ENCODE peak calls at places on chromosomes 7 and 10, in four cellular contexts. One of them, this sample, is unnamed.

GRCh38 chr7:116443101-116443523 is 56.4 kb upstream of the CAV2 start:
- DNase-seq in HCT116: peak; percentile 97
- DNase-seq in hepatocyte: peak; percentile 28
- DNase-seq in astrocyte: peak; percentile 97
- DNase-seq in this sample: no peak

GRCh38 chr7:107960306-107960705 is 42.7 kb downstream of the LAMB1 start:
- DNase-seq in HCT116: no peak
- DNase-seq in hepatocyte: no peak
- DNase-seq in astrocyte: no peak
- DNase-seq in this sample: no peak

GRCh38 chr7:109864263-109864662 is 1226.7 kb upstream of the LRRN3 start:
- DNase-seq in HCT116: no peak
- DNase-seq in hepatocyte: no peak
- DNase-seq in astrocyte: no peak
- DNase-seq in this sample: no peak

GRCh38 chr7:1544896-1545416 is 11.0 kb downstream of the TMEM184A start:
- DNase-seq in HCT116: no peak
- DNase-seq in hepatocyte: no peak
- DNase-seq in astrocyte: no peak
- DNase-seq in this sample: no peak

GRCh38 chr10:49647985-49648795 is 31.3 kb upstream of the C10orf53 start:
- DNase-seq in HCT116: no peak
- DNase-seq in hepatocyte: no peak
- DNase-seq in astrocyte: no peak
- DNase-seq in this sample: no peak

GRCh38 chr10:79310911-79311573 is 36.2 kb upstream of the PPIF start:
- DNase-seq in HCT116: no peak
- DNase-seq in hepatocyte: no peak
- DNase-seq in astrocyte: no peak
- DNase-seq in this sample: no peak

GRCh38 chr10:88042162-88043100 is 179.0 kb downstream of the PTEN start:
- DNase-seq in HCT116: no peak
- DNase-seq in hepatocyte: peak; percentile 53
- DNase-seq in astrocyte: peak; percentile 83
- DNase-seq in this sample: peak; percentile 63

GRCh38 chr10:4639960-4640359 is 186.0 kb upstream of the AKR1E2 start:
- DNase-seq in HCT116: no peak
- DNase-seq in hepatocyte: no peak
- DNase-seq in astrocyte: peak; percentile 25
- DNase-seq in this sample: no peak

GRCh38 chr7:138520742-138521141 is 60.7 kb downstream of the TRIM24 start:
- DNase-seq in HCT116: no peak
- DNase-seq in hepatocyte: no peak
- DNase-seq in astrocyte: no peak
- DNase-seq in this sample: no peak

GRCh38 chr7:48667434-48667833 is 256.9 kb upstream of the CDC14C start:
- DNase-seq in HCT116: no peak
- DNase-seq in hepatocyte: no peak
- DNase-seq in astrocyte: no peak
- DNase-seq in this sample: no peak

GRCh38 chr7:143485500-143485899 is 7.8 kb downstream of the TAS2R41 start:
- DNase-seq in HCT116: no peak
- DNase-seq in hepatocyte: no peak
- DNase-seq in astrocyte: peak; percentile 58
- DNase-seq in this sample: peak; percentile 11

DNA sequence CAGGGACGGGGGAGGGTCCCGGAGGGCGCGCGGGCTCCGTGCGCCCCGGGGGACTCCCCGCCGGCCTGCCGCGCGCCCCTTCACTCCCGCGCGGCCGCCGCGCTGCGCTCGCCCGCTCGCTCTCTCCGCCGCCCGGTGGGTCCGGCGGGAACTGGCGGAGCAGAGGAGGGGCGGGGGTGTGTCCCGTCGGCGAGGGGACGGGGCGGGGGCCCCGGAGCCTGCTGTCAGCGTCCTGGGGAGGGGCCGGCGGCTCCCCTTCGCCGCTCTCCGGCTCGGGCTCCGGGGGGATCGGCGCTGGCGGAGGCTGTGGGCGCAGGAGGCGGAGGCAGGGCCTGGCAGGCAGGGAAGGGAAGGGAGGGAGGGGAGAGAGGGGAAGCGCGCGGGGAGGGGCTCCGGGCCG is at the start of gene SH3PXD2A:
- DNase-seq in HCT116: no peak
- DNase-seq in hepatocyte: peak; percentile 83
- DNase-seq in astrocyte: no peak
- DNase-seq in this sample: no peak
- TF ChIP-seq CTCF in HCT116: no peak
- TF ChIP-seq CTCF in hepatocyte: peak; percentile 3
- TF ChIP-seq CTCF in astrocyte: no peak
- TF ChIP-seq CTCF in this sample: no peak

GRCh38 chr10:86785021-86785420 is 28.6 kb downstream of the BMPR1A start:
- DNase-seq in HCT116: no peak
- DNase-seq in hepatocyte: no peak
- DNase-seq in astrocyte: no peak
- DNase-seq in this sample: no peak
- H3K4me1 ChIP-seq in HCT116: no peaks in the 10 kb centered on the region
- H3K4me1 ChIP-seq in hepatocyte: peaks cover 6% of the 10 kb centered on the region
- H3K4me1 ChIP-seq in astrocyte: peaks cover 10% of the 10 kb centered on the region
- H3K4me1 ChIP-seq in this sample: peaks cover 20% of the 10 kb centered on the region

GRCh38 chr10:132654121-132654571 is 116.6 kb downstream of the INPP5A start:
- DNase-seq in HCT116: no peak
- DNase-seq in hepatocyte: no peak
- DNase-seq in astrocyte: no peak
- DNase-seq in this sample: peak; percentile 17

GRCh38 chr10:132657127-132657706 is 119.6 kb downstream of the INPP5A start:
- DNase-seq in HCT116: no peak
- DNase-seq in hepatocyte: no peak
- DNase-seq in astrocyte: no peak
- DNase-seq in this sample: no peak

GRCh38 chr10:132656283-132657126 is 118.9 kb downstream of the INPP5A start:
- DNase-seq in HCT116: no peak
- DNase-seq in hepatocyte: no peak
- DNase-seq in astrocyte: no peak
- DNase-seq in this sample: no peak

GRCh38 chr10:132654708-132655661 is 117.4 kb downstream of the INPP5A start:
- DNase-seq in HCT116: peak; percentile 7
- DNase-seq in hepatocyte: peak; percentile 78
- DNase-seq in astrocyte: no peak
- DNase-seq in this sample: peak; percentile 59

GRCh38 chr10:132655735-132656134 is 118.1 kb downstream of the INPP5A start:
- DNase-seq in HCT116: no peak
- DNase-seq in hepatocyte: no peak
- DNase-seq in astrocyte: no peak
- DNase-seq in this sample: peak; percentile 13
- H3K36me3 ChIP-seq in HCT116: no peaks in the 10 kb centered on the region
- H3K36me3 ChIP-seq in hepatocyte: no peaks in the 10 kb centered on the region
- H3K36me3 ChIP-seq in astrocyte: peaks cover 9% of the 10 kb centered on the region
- H3K36me3 ChIP-seq in this sample: no peaks in the 10 kb centered on the region

GRCh38 chr7:64320547-64321495 is 7.1 kb downstream of the ZNF736 start:
- DNase-seq in HCT116: no peak
- DNase-seq in hepatocyte: no peak
- DNase-seq in astrocyte: no peak
- DNase-seq in this sample: no peak
- TF ChIP-seq CTCF in HCT116: no peak
- TF ChIP-seq CTCF in hepatocyte: no peak
- TF ChIP-seq CTCF in astrocyte: no peak
- TF ChIP-seq CTCF in this sample: no peak

DNA sequence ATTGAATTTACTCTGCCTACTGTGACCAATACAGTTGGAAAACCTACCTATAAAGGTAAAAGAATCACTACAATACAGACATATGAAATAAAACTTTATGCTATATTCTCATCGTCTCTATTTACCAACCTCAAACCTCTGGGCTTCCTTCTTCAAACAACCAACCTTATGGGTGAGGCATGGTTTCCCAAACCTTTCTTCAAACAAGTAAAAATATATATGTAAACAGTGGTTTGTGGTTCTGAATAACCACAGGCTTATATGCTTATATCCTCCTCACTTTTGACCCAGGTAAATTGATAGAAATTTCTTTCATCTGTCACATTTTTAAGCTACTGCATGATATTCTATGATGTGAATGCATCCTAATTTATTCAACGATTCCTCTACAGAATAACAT is 103.6 kb downstream of the ITGB1 start:
- DNase-seq in HCT116: no peak
- DNase-seq in hepatocyte: no peak
- DNase-seq in astrocyte: no peak
- DNase-seq in this sample: no peak
- H3K4me1 ChIP-seq in HCT116: peaks cover 6% of the 10 kb centered on the region
- H3K4me1 ChIP-seq in hepatocyte: no peaks in the 10 kb centered on the region
- H3K4me1 ChIP-seq in astrocyte: no peaks in the 10 kb centered on the region
- H3K4me1 ChIP-seq in this sample: no peaks in the 10 kb centered on the region

GRCh38 chr10:43259248-43259980 is 7.5 kb downstream of the RASGEF1A start:
- DNase-seq in HCT116: no peak
- DNase-seq in hepatocyte: no peak
- DNase-seq in astrocyte: no peak
- DNase-seq in this sample: no peak
- H3K36me3 ChIP-seq in HCT116: no peaks in the 10 kb centered on the region
- H3K36me3 ChIP-seq in hepatocyte: no peaks in the 10 kb centered on the region
- H3K36me3 ChIP-seq in astrocyte: no peaks in the 10 kb centered on the region
- H3K36me3 ChIP-seq in this sample: no peaks in the 10 kb centered on the region

GRCh38 chr10:26861326-26861998 is 704 bp upstream of the ABI1 start:
- DNase-seq in HCT116: no peak
- DNase-seq in hepatocyte: no peak
- DNase-seq in astrocyte: no peak
- DNase-seq in this sample: no peak
- TF ChIP-seq CTCF in HCT116: peak; percentile 50
- TF ChIP-seq CTCF in hepatocyte: no peak
- TF ChIP-seq CTCF in astrocyte: peak; percentile 1
- TF ChIP-seq CTCF in this sample: no peak

DNA sequence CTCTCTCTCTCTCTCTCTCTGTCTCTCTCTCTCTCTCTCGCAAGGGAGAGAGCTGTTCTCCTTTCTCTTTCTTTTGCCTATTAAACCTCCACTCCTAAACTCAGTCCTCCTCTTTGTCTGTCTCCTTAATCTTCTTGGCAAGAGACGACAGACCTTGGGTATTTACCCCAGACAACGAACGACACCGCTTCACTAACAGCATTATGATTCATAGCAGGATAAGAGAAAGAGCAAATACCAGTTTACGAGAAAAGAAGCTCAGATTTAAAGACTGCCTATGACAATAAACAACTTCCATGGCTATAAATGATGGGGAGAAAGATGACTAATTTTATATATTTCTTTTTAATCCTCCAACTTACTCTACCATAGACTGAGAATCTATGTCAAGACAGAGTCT is 1396.5 kb upstream of the CELF2 start:
- DNase-seq in HCT116: no peak
- DNase-seq in hepatocyte: peak; percentile 13
- DNase-seq in astrocyte: peak; percentile 42
- DNase-seq in this sample: no peak
- H3K4me1 ChIP-seq in HCT116: no peaks in the 10 kb centered on the region
- H3K4me1 ChIP-seq in hepatocyte: no peaks in the 10 kb centered on the region
- H3K4me1 ChIP-seq in astrocyte: no peaks in the 10 kb centered on the region
- H3K4me1 ChIP-seq in this sample: no peaks in the 10 kb centered on the region

GRCh38 chr10:85599081-85599480 is 767.5 kb downstream of the GRID1 start:
- DNase-seq in HCT116: no peak
- DNase-seq in hepatocyte: no peak
- DNase-seq in astrocyte: no peak
- DNase-seq in this sample: no peak

GRCh38 chr10:85601526-85601925 is 765.1 kb downstream of the GRID1 start:
- DNase-seq in HCT116: no peak
- DNase-seq in hepatocyte: no peak
- DNase-seq in astrocyte: no peak
- DNase-seq in this sample: no peak

GRCh38 chr10:85602306-85602705 is 764.3 kb downstream of the GRID1 start:
- DNase-seq in HCT116: no peak
- DNase-seq in hepatocyte: no peak
- DNase-seq in astrocyte: no peak
- DNase-seq in this sample: no peak

GRCh38 chr10:85600026-85600743 is 766.4 kb downstream of the GRID1 start:
- DNase-seq in HCT116: no peak
- DNase-seq in hepatocyte: peak; percentile 26
- DNase-seq in astrocyte: no peak
- DNase-seq in this sample: no peak

DNA sequence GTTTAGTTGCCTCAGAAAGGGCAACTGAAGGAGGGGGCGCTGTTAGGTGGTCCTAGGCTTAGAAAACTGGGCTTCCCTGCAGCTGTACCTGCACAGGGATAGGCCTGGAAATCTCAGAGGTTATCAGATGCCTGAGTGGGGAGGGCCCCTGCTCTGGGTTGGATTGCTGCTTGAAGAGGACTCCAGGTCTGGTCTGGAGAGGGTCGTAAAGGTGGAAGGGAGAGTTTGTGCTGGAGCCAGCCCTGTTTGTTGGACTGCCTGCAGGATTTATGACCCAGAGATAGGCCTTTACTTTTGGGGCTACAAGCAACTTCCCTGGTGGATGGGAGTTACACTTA is 765.9 kb downstream of the GRID1 start:
- DNase-seq in HCT116: no peak
- DNase-seq in hepatocyte: no peak
- DNase-seq in astrocyte: no peak
- DNase-seq in this sample: no peak
- H3K36me3 ChIP-seq in HCT116: no peaks in the 10 kb centered on the region
- H3K36me3 ChIP-seq in hepatocyte: no peaks in the 10 kb centered on the region
- H3K36me3 ChIP-seq in astrocyte: no peaks in the 10 kb centered on the region
- H3K36me3 ChIP-seq in this sample: no peaks in the 10 kb centered on the region

GRCh38 chr10:115441907-115442520 is 348.8 kb downstream of the ATRNL1 start:
- DNase-seq in HCT116: no peak
- DNase-seq in hepatocyte: no peak
- DNase-seq in astrocyte: no peak
- DNase-seq in this sample: no peak
- TF ChIP-seq CTCF in HCT116: peak; percentile 62
- TF ChIP-seq CTCF in hepatocyte: no peak
- TF ChIP-seq CTCF in astrocyte: peak; percentile 13
- TF ChIP-seq CTCF in this sample: no peak

This sample was measured in body of pancreas.